ENCODE peak calls at places on chromosomes 1 and 21, in six cellular contexts. B is NT2/D1, I is mucosa of descending colon, M is adrenal gland, G is AG04450, Q is pancreas. V is an unnamed sample.

GRCh38 chr1:116971481-116971880 is 30.1 kb upstream of the CD101 start:
- DNase-seq in I (no peak), G (no peak), M (no peak), Q (no peak), B (no peak), V (no peak)

GRCh38 chr1:162951553-162952315 is 90.8 kb upstream of the CCDC190 start:
- DNase-seq in M (no peak), I (no peak), G (no peak), Q (no peak), B (no peak), V (peak; percentile 6)

GRCh38 chr1:92886886-92887419 is 55.1 kb downstream of the RPL5 start:
- DNase-seq in I (peak; percentile 32), Q (peak; percentile 77), B (no peak), M (no peak), G (no peak), V (no peak)

GRCh38 chr1:70319750-70320149 is 34.8 kb downstream of the ANKRD13C start:
- DNase-seq in B (no peak), G (peak; percentile 33), M (no peak), Q (no peak), I (no peak), V (peak; percentile 55)

GRCh38 chr1:3558036-3558726 is 53.1 kb downstream of the MEGF6 start:
- DNase-seq in Q (no peak), G (no peak), B (no peak), M (no peak), I (no peak), V (no peak)

GRCh38 chr1:165697881-165698842 is at the start of gene ALDH9A1:
- DNase-seq in G (peak; percentile 55), I (peak; percentile 92), M (peak; percentile 87), B (peak; percentile 75), Q (peak; percentile 82), V (peak; percentile 83)

GRCh38 chr21:16588433-16588860 is 858.7 kb downstream of the USP25 start:
- DNase-seq in G (peak; percentile 49), Q (peak; percentile 14), I (peak; percentile 39), B (peak; percentile 28), M (peak; percentile 90), V (peak; percentile 90)

GRCh38 chr21:26881504-26882228 is 36.5 kb upstream of the ADAMTS1 start:
- DNase-seq in B (peak; percentile 15), M (no peak), I (no peak), Q (no peak), G (peak; percentile 8), V (peak; percentile 57)

GRCh38 chr1:43232071-43232470 is 37.7 kb upstream of the TMEM125 start:
- DNase-seq in I (no peak), M (peak; percentile 42), B (no peak), G (peak; percentile 36), Q (no peak), V (peak; percentile 78)

GRCh38 chr1:165069829-165070228 is 286.7 kb downstream of the LMX1A start:
- DNase-seq in M (no peak), B (no peak), I (no peak), G (no peak), Q (no peak), V (no peak)

GRCh38 chr1:58932820-58933598 is 149.2 kb upstream of the JUN start:
- DNase-seq in Q (peak; percentile 58), G (no peak), M (peak; percentile 32), B (no peak), I (peak; percentile 91), V (peak; percentile 83)

GRCh38 chr1:99657213-99658030 is 11.5 kb downstream of the PALMD start:
- DNase-seq in M (peak; percentile 27), B (no peak), G (no peak), Q (no peak), I (no peak), V (no peak)

GRCh38 chr1:8318436-8318835 is 522 bp downstream of the SLC45A1 start:
- DNase-seq in Q (no peak), I (no peak), M (no peak), G (no peak), B (no peak), V (no peak)

GRCh38 chr1:65924471-65924870 is 131.8 kb downstream of the PDE4B start:
- DNase-seq in B (no peak), Q (no peak), G (peak; percentile 61), I (no peak), M (no peak), V (peak; percentile 74)

GRCh38 chr1:229535226-229535625 is 23.3 kb downstream of the ABCB10 start:
- DNase-seq in B (no peak), G (no peak), Q (no peak), I (no peak), M (no peak), V (no peak)

GRCh38 chr1:188006354-188006753 is 1177.6 kb downstream of the PLA2G4A start:
- DNase-seq in M (no peak), I (no peak), Q (no peak), B (no peak), G (no peak), V (no peak)

GRCh38 chr21:40615503-40616376 is 231.2 kb downstream of the DSCAM start:
- DNase-seq in Q (no peak), B (no peak), G (no peak), M (no peak), I (no peak), V (no peak)

GRCh38 chr1:68049941-68050878 is at the start of gene DIRAS3:
- DNase-seq in G (peak; percentile 23), M (peak; percentile 49), B (no peak), Q (peak; percentile 75), I (no peak), V (peak; percentile 54)

GRCh38 chr1:36988311-36988710 is 46.0 kb downstream of the GRIK3 start:
- DNase-seq in B (no peak), I (no peak), G (no peak), Q (no peak), M (no peak), V (no peak)

GRCh38 chr1:2975466-2976179 is 45.6 kb upstream of the ACTRT2 start:
- DNase-seq in M (no peak), G (no peak), B (no peak), Q (no peak), I (no peak), V (peak; percentile 1)

GRCh38 chr1:39485046-39485803 is 6.2 kb upstream of the BMP8A start:
- DNase-seq in Q (no peak), B (no peak), I (no peak), M (no peak), G (no peak), V (no peak)

GRCh38 chr21:46397993-46398392 is 60.7 kb upstream of the DIP2A start:
- DNase-seq in B (no peak), Q (no peak), M (no peak), I (no peak), G (no peak), V (no peak)

GRCh38 chr21:29521872-29522271 is 223.2 kb downstream of the BACH1 start:
- DNase-seq in M (no peak), I (no peak), B (no peak), Q (no peak), G (no peak), V (no peak)

GRCh38 chr21:29524055-29524454 is 225.3 kb downstream of the BACH1 start:
- DNase-seq in I (no peak), B (no peak), M (no peak), Q (no peak), G (no peak), V (no peak)

GRCh38 chr21:29529139-29529538 is 230.4 kb downstream of the BACH1 start:
- DNase-seq in M (no peak), G (no peak), I (no peak), Q (no peak), B (no peak), V (no peak)

GRCh38 chr21:29523646-29524045 is 224.9 kb downstream of the BACH1 start:
- DNase-seq in Q (peak; percentile 36), B (no peak), I (no peak), M (no peak), G (no peak), V (peak; percentile 65)

DNA sequence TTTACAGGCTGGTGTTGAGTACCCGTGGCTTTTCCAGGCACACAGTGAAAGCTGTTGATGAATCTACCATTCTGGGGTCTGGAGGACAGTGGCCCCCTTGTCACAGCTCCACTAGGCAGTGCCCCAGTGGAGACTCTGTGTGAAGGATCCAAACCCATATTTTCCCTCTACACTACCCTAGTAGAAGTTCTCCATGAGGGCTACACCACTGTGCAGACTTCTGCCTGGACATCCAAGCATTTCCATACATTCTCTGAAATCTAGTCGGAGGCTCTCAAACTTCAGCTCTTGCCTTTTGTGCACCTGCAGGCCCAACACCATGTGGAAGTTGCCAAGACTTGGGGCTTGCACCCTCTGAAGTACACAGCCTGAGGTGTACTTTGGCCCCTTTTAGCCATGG is 227.8 kb downstream of the BACH1 start:
- DNase-seq in M (no peak), B (no peak), G (no peak), I (no peak), Q (no peak), V (no peak)
- H3K4me3 ChIP-seq in M (no peak overlapping the region), B (no peak overlapping the region), G (no peak overlapping the region), I (no peak overlapping the region), Q (no peak overlapping the region), V (no peak overlapping the region)

GRCh38 chr1:98049370-98050115 is 128.7 kb upstream of the DPYD start:
- DNase-seq in B (no peak), Q (no peak), M (no peak), I (no peak), G (no peak), V (no peak)
- H3K4me3 ChIP-seq in B (no peak overlapping the region), Q (no peak overlapping the region), M (no peak overlapping the region), I (no peak overlapping the region), G (peak overlapping the region; percentile 61), V (no peak overlapping the region)

DNA sequence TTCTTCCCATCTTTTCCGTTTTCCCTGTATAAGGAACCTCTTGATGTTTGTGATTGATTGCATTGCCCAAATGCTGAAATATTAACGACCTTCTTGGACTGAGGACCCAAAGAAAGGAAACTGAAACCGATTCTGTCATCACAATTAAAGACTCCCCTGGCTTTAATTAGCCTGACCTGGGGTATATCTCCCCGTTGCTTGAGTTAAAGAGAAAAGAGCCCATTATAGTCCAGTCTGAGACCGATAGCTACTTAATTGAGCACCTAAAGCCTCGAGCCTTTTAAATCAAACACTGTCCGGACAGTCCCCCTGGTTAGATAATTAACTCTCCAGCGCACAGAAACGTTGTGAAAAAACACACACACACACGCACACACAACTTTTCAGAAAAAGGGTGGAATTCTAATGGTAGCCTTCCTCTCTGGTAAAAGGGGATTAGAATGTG is 8.0 kb downstream of the LMO4 start:
- DNase-seq in Q (no peak), I (no peak), M (no peak), G (no peak), B (no peak), V (no peak)
- H3K4me3 ChIP-seq in Q (no peak overlapping the region), I (no peak overlapping the region), M (no peak overlapping the region), G (peak overlapping the region; percentile 34), B (no peak overlapping the region), V (peak overlapping the region; percentile 27)

DNA sequence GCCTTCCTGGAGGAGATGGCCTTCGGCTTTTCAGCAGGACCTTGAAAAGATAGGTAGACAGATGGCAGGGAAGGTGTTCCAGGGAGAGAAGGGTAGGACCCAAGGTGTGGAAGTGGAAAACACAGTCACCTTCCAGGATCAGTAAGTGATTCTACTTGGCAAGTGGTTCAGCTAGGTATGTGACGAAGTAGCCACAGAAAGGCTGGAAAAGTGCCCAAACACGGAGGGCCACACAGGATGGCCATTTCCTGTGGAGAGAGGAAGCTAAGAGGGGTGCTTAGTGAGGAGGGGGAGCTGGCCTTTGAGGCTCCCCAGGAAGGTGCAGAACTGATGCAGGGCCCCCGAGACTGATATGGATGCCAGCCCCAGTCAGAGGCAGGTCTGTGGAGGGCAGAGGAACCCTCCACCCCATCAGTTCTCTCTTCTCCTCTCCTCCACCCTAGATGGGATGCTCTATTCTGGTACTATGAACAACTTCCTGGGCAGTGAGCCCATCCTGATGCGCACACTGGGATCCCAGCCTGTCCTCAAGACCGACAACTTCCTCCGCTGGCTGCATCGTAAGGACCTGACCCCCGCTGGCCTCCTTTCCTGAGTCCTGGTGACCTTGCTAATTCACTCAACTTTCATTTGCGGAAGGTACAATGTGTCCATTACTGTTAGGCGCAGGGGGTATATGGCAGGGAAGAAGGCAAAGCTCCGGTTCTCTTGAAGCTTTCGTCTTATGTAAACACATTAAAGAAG is 6.8 kb downstream of the SEMA4A start:
- DNase-seq in M (peak; percentile 61), B (no peak), Q (no peak), I (no peak), G (no peak), V (no peak)
- H3K4me3 ChIP-seq in M (no peak overlapping the region), B (peak overlapping the region; percentile 43), Q (no peak overlapping the region), I (no peak overlapping the region), G (no peak overlapping the region), V (peak overlapping the region; percentile 24)